ENCODE peak calls at places on chromosomes 1 and 21, in seven cellular contexts. One of them, this sample, is unnamed.
A peak's percentile ranks its signal among the peaks of the same experiment; 100 is the strongest.

GRCh38 chr1:45205000-45205909 is 1.1 kb downstream of the ZSWIM5 start:
- DNase-seq in WERI-Rb-1: peak; percentile 43
- DNase-seq in tibial artery: peak; percentile 71
- DNase-seq in left ventricle myocardium inferior: peak; percentile 32
- DNase-seq in mammary epithelial cell: no peak
- DNase-seq in ascending aorta: peak; percentile 71
- DNase-seq in breast epithelium: no peak
- DNase-seq in this sample: peak; percentile 35

GRCh38 chr1:162859210-162859609 is 1.8 kb downstream of the CCDC190 start:
- DNase-seq in WERI-Rb-1: no peak
- DNase-seq in tibial artery: no peak
- DNase-seq in left ventricle myocardium inferior: no peak
- DNase-seq in mammary epithelial cell: no peak
- DNase-seq in ascending aorta: no peak
- DNase-seq in breast epithelium: no peak
- DNase-seq in this sample: no peak

GRCh38 chr1:156276966-156277381 is 5.7 kb downstream of the SMG5 start:
- DNase-seq in WERI-Rb-1: peak; percentile 48
- DNase-seq in tibial artery: no peak
- DNase-seq in left ventricle myocardium inferior: no peak
- DNase-seq in mammary epithelial cell: no peak
- DNase-seq in ascending aorta: no peak
- DNase-seq in breast epithelium: no peak
- DNase-seq in this sample: peak; percentile 15

GRCh38 chr1:7341145-7341900 is 429.8 kb upstream of the VAMP3 start:
- DNase-seq in WERI-Rb-1: no peak
- DNase-seq in tibial artery: no peak
- DNase-seq in left ventricle myocardium inferior: no peak
- DNase-seq in mammary epithelial cell: no peak
- DNase-seq in ascending aorta: no peak
- DNase-seq in breast epithelium: no peak
- DNase-seq in this sample: no peak

GRCh38 chr1:17764578-17764977 is 9.4 kb downstream of the ACTL8 start:
- DNase-seq in WERI-Rb-1: no peak
- DNase-seq in tibial artery: no peak
- DNase-seq in left ventricle myocardium inferior: no peak
- DNase-seq in mammary epithelial cell: no peak
- DNase-seq in ascending aorta: no peak
- DNase-seq in breast epithelium: no peak
- DNase-seq in this sample: no peak

GRCh38 chr1:31632649-31633048 is 12.0 kb downstream of the PEF1 start:
- DNase-seq in WERI-Rb-1: no peak
- DNase-seq in tibial artery: no peak
- DNase-seq in left ventricle myocardium inferior: no peak
- DNase-seq in mammary epithelial cell: no peak
- DNase-seq in ascending aorta: no peak
- DNase-seq in breast epithelium: no peak
- DNase-seq in this sample: no peak

GRCh38 chr1:149927056-149927534 is 508 bp downstream of the SF3B4 start:
- DNase-seq in WERI-Rb-1: no peak
- DNase-seq in tibial artery: no peak
- DNase-seq in left ventricle myocardium inferior: no peak
- DNase-seq in mammary epithelial cell: peak; percentile 11
- DNase-seq in ascending aorta: no peak
- DNase-seq in breast epithelium: no peak
- DNase-seq in this sample: no peak

GRCh38 chr1:229888561-229889001 is 178.5 kb upstream of the GALNT2 start:
- DNase-seq in WERI-Rb-1: no peak
- DNase-seq in tibial artery: no peak
- DNase-seq in left ventricle myocardium inferior: no peak
- DNase-seq in mammary epithelial cell: no peak
- DNase-seq in ascending aorta: peak; percentile 52
- DNase-seq in breast epithelium: no peak
- DNase-seq in this sample: peak; percentile 45

GRCh38 chr1:46549697-46550681 is 1.5 kb downstream of the KNCN start:
- DNase-seq in WERI-Rb-1: no peak
- DNase-seq in tibial artery: no peak
- DNase-seq in left ventricle myocardium inferior: no peak
- DNase-seq in mammary epithelial cell: peak; percentile 49
- DNase-seq in ascending aorta: no peak
- DNase-seq in breast epithelium: no peak
- DNase-seq in this sample: no peak

GRCh38 chr1:161168906-161169305 is 2.7 kb downstream of the PPOX start:
- DNase-seq in WERI-Rb-1: no peak
- DNase-seq in tibial artery: no peak
- DNase-seq in left ventricle myocardium inferior: no peak
- DNase-seq in mammary epithelial cell: no peak
- DNase-seq in ascending aorta: no peak
- DNase-seq in breast epithelium: no peak
- DNase-seq in this sample: no peak

GRCh38 chr1:99763956-99764355 is 2.5 kb downstream of the FRRS1 start:
- DNase-seq in WERI-Rb-1: no peak
- DNase-seq in tibial artery: no peak
- DNase-seq in left ventricle myocardium inferior: no peak
- DNase-seq in mammary epithelial cell: peak; percentile 60
- DNase-seq in ascending aorta: no peak
- DNase-seq in breast epithelium: no peak
- DNase-seq in this sample: no peak

GRCh38 chr1:172895050-172895460 is 155.7 kb downstream of the TNFSF18 start:
- DNase-seq in WERI-Rb-1: no peak
- DNase-seq in tibial artery: no peak
- DNase-seq in left ventricle myocardium inferior: no peak
- DNase-seq in mammary epithelial cell: no peak
- DNase-seq in ascending aorta: no peak
- DNase-seq in breast epithelium: no peak
- DNase-seq in this sample: no peak

GRCh38 chr1:70397013-70397412 is 14.1 kb upstream of the CTH start:
- DNase-seq in WERI-Rb-1: no peak
- DNase-seq in tibial artery: no peak
- DNase-seq in left ventricle myocardium inferior: no peak
- DNase-seq in mammary epithelial cell: no peak
- DNase-seq in ascending aorta: no peak
- DNase-seq in breast epithelium: no peak
- DNase-seq in this sample: no peak

GRCh38 chr1:153774780-153775431 is at the start of gene SLC27A3:
- DNase-seq in WERI-Rb-1: peak; percentile 97
- DNase-seq in tibial artery: peak; percentile 95
- DNase-seq in left ventricle myocardium inferior: peak; percentile 86
- DNase-seq in mammary epithelial cell: peak; percentile 46
- DNase-seq in ascending aorta: peak; percentile 91
- DNase-seq in breast epithelium: peak; percentile 73
- DNase-seq in this sample: peak; percentile 71

GRCh38 chr1:2104621-2105427 is 54.6 kb downstream of the PRKCZ start:
- DNase-seq in WERI-Rb-1: no peak
- DNase-seq in tibial artery: no peak
- DNase-seq in left ventricle myocardium inferior: no peak
- DNase-seq in mammary epithelial cell: no peak
- DNase-seq in ascending aorta: no peak
- DNase-seq in breast epithelium: no peak
- DNase-seq in this sample: no peak

GRCh38 chr1:29324771-29325351 is 88.5 kb downstream of the PTPRU start:
- DNase-seq in WERI-Rb-1: peak; percentile 39
- DNase-seq in tibial artery: peak; percentile 51
- DNase-seq in left ventricle myocardium inferior: no peak
- DNase-seq in mammary epithelial cell: no peak
- DNase-seq in ascending aorta: no peak
- DNase-seq in breast epithelium: no peak
- DNase-seq in this sample: no peak

GRCh38 chr1:247639381-247639981 is 34.1 kb downstream of the OR2G3 start:
- DNase-seq in WERI-Rb-1: no peak
- DNase-seq in tibial artery: peak; percentile 73
- DNase-seq in left ventricle myocardium inferior: peak; percentile 72
- DNase-seq in mammary epithelial cell: peak; percentile 44
- DNase-seq in ascending aorta: peak; percentile 71
- DNase-seq in breast epithelium: peak; percentile 72
- DNase-seq in this sample: peak; percentile 77

GRCh38 chr1:8232036-8232757 is 85.7 kb upstream of the SLC45A1 start:
- DNase-seq in WERI-Rb-1: no peak
- DNase-seq in tibial artery: no peak
- DNase-seq in left ventricle myocardium inferior: no peak
- DNase-seq in mammary epithelial cell: no peak
- DNase-seq in ascending aorta: no peak
- DNase-seq in breast epithelium: no peak
- DNase-seq in this sample: peak; percentile 29

GRCh38 chr1:44553771-44554170 is 120.5 kb downstream of the TMEM53 start:
- DNase-seq in WERI-Rb-1: no peak
- DNase-seq in tibial artery: no peak
- DNase-seq in left ventricle myocardium inferior: no peak
- DNase-seq in mammary epithelial cell: peak; percentile 75
- DNase-seq in ascending aorta: no peak
- DNase-seq in breast epithelium: no peak
- DNase-seq in this sample: no peak

GRCh38 chr1:89660086-89660946 is 27.4 kb downstream of the LRRC8C start:
- DNase-seq in WERI-Rb-1: no peak
- DNase-seq in tibial artery: no peak
- DNase-seq in left ventricle myocardium inferior: no peak
- DNase-seq in mammary epithelial cell: no peak
- DNase-seq in ascending aorta: no peak
- DNase-seq in breast epithelium: no peak
- DNase-seq in this sample: no peak

GRCh38 chr1:116765962-116766361 is 11.7 kb downstream of the CD2 start:
- DNase-seq in WERI-Rb-1: no peak
- DNase-seq in tibial artery: no peak
- DNase-seq in left ventricle myocardium inferior: no peak
- DNase-seq in mammary epithelial cell: peak; percentile 42
- DNase-seq in ascending aorta: no peak
- DNase-seq in breast epithelium: no peak
- DNase-seq in this sample: no peak

GRCh38 chr1:31657020-31657804 is 12.5 kb upstream of the PEF1 start:
- DNase-seq in WERI-Rb-1: no peak
- DNase-seq in tibial artery: no peak
- DNase-seq in left ventricle myocardium inferior: no peak
- DNase-seq in mammary epithelial cell: no peak
- DNase-seq in ascending aorta: no peak
- DNase-seq in breast epithelium: no peak
- DNase-seq in this sample: no peak

GRCh38 chr1:75796376-75797272 is at the start of gene MSH4:
- DNase-seq in WERI-Rb-1: no peak
- DNase-seq in tibial artery: no peak
- DNase-seq in left ventricle myocardium inferior: no peak
- DNase-seq in mammary epithelial cell: no peak
- DNase-seq in ascending aorta: no peak
- DNase-seq in breast epithelium: no peak
- DNase-seq in this sample: no peak

GRCh38 chr1:161702250-161702649 is 4.8 kb upstream of the FCRLA start:
- DNase-seq in WERI-Rb-1: no peak
- DNase-seq in tibial artery: no peak
- DNase-seq in left ventricle myocardium inferior: no peak
- DNase-seq in mammary epithelial cell: no peak
- DNase-seq in ascending aorta: no peak
- DNase-seq in breast epithelium: no peak
- DNase-seq in this sample: no peak

GRCh38 chr21:41611441-41611840 is 103.5 kb upstream of the TMPRSS2 start:
- DNase-seq in WERI-Rb-1: no peak
- DNase-seq in tibial artery: peak; percentile 39
- DNase-seq in left ventricle myocardium inferior: no peak
- DNase-seq in mammary epithelial cell: no peak
- DNase-seq in ascending aorta: no peak
- DNase-seq in breast epithelium: no peak
- DNase-seq in this sample: no peak

GRCh38 chr21:41614456-41615010 is 106.6 kb upstream of the TMPRSS2 start:
- DNase-seq in WERI-Rb-1: no peak
- DNase-seq in tibial artery: no peak
- DNase-seq in left ventricle myocardium inferior: no peak
- DNase-seq in mammary epithelial cell: no peak
- DNase-seq in ascending aorta: peak; percentile 59
- DNase-seq in breast epithelium: no peak
- DNase-seq in this sample: no peak

GRCh38 chr21:41613421-41613998 is 105.6 kb upstream of the TMPRSS2 start:
- DNase-seq in WERI-Rb-1: no peak
- DNase-seq in tibial artery: no peak
- DNase-seq in left ventricle myocardium inferior: no peak
- DNase-seq in mammary epithelial cell: no peak
- DNase-seq in ascending aorta: no peak
- DNase-seq in breast epithelium: no peak
- DNase-seq in this sample: peak; percentile 44

GRCh38 chr21:41611966-41612606 is 104.1 kb upstream of the TMPRSS2 start:
- DNase-seq in WERI-Rb-1: peak; percentile 48
- DNase-seq in tibial artery: no peak
- DNase-seq in left ventricle myocardium inferior: no peak
- DNase-seq in mammary epithelial cell: peak; percentile 69
- DNase-seq in ascending aorta: peak; percentile 64
- DNase-seq in breast epithelium: peak; percentile 59
- DNase-seq in this sample: peak; percentile 66

GRCh38 chr21:41612674-41613250 is 104.8 kb upstream of the TMPRSS2 start:
- DNase-seq in WERI-Rb-1: peak; percentile 64
- DNase-seq in tibial artery: peak; percentile 97
- DNase-seq in left ventricle myocardium inferior: peak; percentile 75
- DNase-seq in mammary epithelial cell: peak; percentile 93
- DNase-seq in ascending aorta: peak; percentile 97
- DNase-seq in breast epithelium: peak; percentile 98
- DNase-seq in this sample: peak; percentile 67
- TF ChIP-seq CTCF in WERI-Rb-1: peak; percentile 89
- TF ChIP-seq CTCF in tibial artery: peak; percentile 94
- TF ChIP-seq CTCF in left ventricle myocardium inferior: peak; percentile 82
- TF ChIP-seq CTCF in mammary epithelial cell: peak; percentile 74
- TF ChIP-seq CTCF in ascending aorta: peak; percentile 87
- TF ChIP-seq CTCF in breast epithelium: peak; percentile 96
- TF ChIP-seq CTCF in this sample: peak; percentile 80

GRCh38 chr1:61910035-61910434 is 167.8 kb downstream of the PATJ start:
- DNase-seq in WERI-Rb-1: no peak
- DNase-seq in tibial artery: no peak
- DNase-seq in left ventricle myocardium inferior: no peak
- DNase-seq in mammary epithelial cell: no peak
- DNase-seq in ascending aorta: no peak
- DNase-seq in breast epithelium: no peak
- DNase-seq in this sample: no peak

GRCh38 chr1:61914823-61915482 is 172.7 kb downstream of the PATJ start:
- DNase-seq in WERI-Rb-1: no peak
- DNase-seq in tibial artery: no peak
- DNase-seq in left ventricle myocardium inferior: no peak
- DNase-seq in mammary epithelial cell: no peak
- DNase-seq in ascending aorta: no peak
- DNase-seq in breast epithelium: no peak
- DNase-seq in this sample: no peak
- H3K27ac ChIP-seq in WERI-Rb-1: no peak overlapping the region
- H3K27ac ChIP-seq in tibial artery: no peak overlapping the region
- H3K27ac ChIP-seq in left ventricle myocardium inferior: no peak overlapping the region
- H3K27ac ChIP-seq in mammary epithelial cell: no peak overlapping the region
- H3K27ac ChIP-seq in ascending aorta: no peak overlapping the region
- H3K27ac ChIP-seq in breast epithelium: no peak overlapping the region
- H3K27ac ChIP-seq in this sample: no peak overlapping the region

GRCh38 chr1:25889470-25889869 is 14.0 kb upstream of the PAQR7 start:
- DNase-seq in WERI-Rb-1: no peak
- DNase-seq in tibial artery: no peak
- DNase-seq in left ventricle myocardium inferior: no peak
- DNase-seq in mammary epithelial cell: no peak
- DNase-seq in ascending aorta: no peak
- DNase-seq in breast epithelium: no peak
- DNase-seq in this sample: no peak
- TF ChIP-seq CTCF in WERI-Rb-1: no peak
- TF ChIP-seq CTCF in tibial artery: no peak
- TF ChIP-seq CTCF in left ventricle myocardium inferior: no peak
- TF ChIP-seq CTCF in mammary epithelial cell: no peak
- TF ChIP-seq CTCF in ascending aorta: no peak
- TF ChIP-seq CTCF in breast epithelium: no peak
- TF ChIP-seq CTCF in this sample: peak; percentile 26

DNA sequence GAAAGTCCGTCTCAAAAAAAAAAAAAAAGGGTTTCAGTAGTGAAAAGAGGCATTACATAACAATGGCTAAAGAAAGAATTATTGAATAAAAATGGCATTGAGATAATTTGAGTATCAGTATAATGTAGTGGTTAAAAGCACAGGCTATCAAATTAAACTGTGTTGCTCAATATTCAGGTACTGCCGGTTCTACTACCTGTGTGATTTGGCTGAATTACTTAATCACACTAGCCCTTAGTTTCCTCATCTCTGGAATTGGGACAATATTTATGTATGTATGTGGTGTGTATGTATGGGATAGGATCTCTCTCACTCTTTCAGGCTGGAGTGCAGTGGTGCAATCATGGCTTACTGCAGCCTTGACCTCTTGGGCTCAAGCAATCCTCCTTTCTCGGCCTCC is 56.1 kb upstream of the TEKT2 start:
- DNase-seq in WERI-Rb-1: no peak
- DNase-seq in tibial artery: no peak
- DNase-seq in left ventricle myocardium inferior: no peak
- DNase-seq in mammary epithelial cell: no peak
- DNase-seq in ascending aorta: no peak
- DNase-seq in breast epithelium: no peak
- DNase-seq in this sample: no peak
- H3K27ac ChIP-seq in WERI-Rb-1: no peak overlapping the region
- H3K27ac ChIP-seq in tibial artery: no peak overlapping the region
- H3K27ac ChIP-seq in left ventricle myocardium inferior: no peak overlapping the region
- H3K27ac ChIP-seq in mammary epithelial cell: no peak overlapping the region
- H3K27ac ChIP-seq in ascending aorta: no peak overlapping the region
- H3K27ac ChIP-seq in breast epithelium: no peak overlapping the region
- H3K27ac ChIP-seq in this sample: no peak overlapping the region

This sample was measured in body of pancreas.